ENCODE peak calls at places on chromosomes 4 and X, in six cellular contexts. G is progenitor cell of endocrine pancreas, Q is right lobe of liver, O is fibroblast of pulmonary artery, S is endothelial cell, D is GM10248. H is an unnamed sample.

GRCh38 chr4:127015616-127016015 is 617.1 kb upstream of the INTU start:
- DNase-seq in S (no peak), O (no peak), D (no peak), Q (no peak), G (no peak), H (no peak)

GRCh38 chr4:128782076-128782715 is 27.3 kb upstream of the JADE1 start:
- DNase-seq in S (no peak), D (peak), Q (peak), O (no peak), G (no peak), H (no peak)

GRCh38 chr4:110198472-110199419 is at the start of gene ELOVL6:
- DNase-seq in G (peak), D (peak), O (peak), S (peak), Q (peak), H (no peak)

GRCh38 chrX:103276581-103277002 is at the start of gene TCEAL5:
- DNase-seq in D (no peak), G (no peak), Q (no peak), S (peak), O (no peak), H (no peak)

GRCh38 chr4:153140294-153140693 is 63.9 kb upstream of the TRIM2 start:
- DNase-seq in Q (no peak), G (no peak), S (no peak), O (no peak), D (no peak), H (no peak)

GRCh38 chr4:120718979-120719566 is 203.5 kb downstream of the PRDM5 start:
- DNase-seq in O (peak), G (no peak), D (no peak), Q (no peak), S (peak), H (no peak)

GRCh38 chrX:49192722-49193328 is 6.7 kb upstream of the PRICKLE3 start:
- DNase-seq in O (peak), S (no peak), Q (no peak), G (no peak), D (no peak), H (no peak)

GRCh38 chr4:41257257-41257900 is 651 bp downstream of the UCHL1 start:
- DNase-seq in O (peak), D (peak), S (peak), G (peak), Q (peak), H (peak)

GRCh38 chr4:110475881-110476818 is at the start of gene ENPEP:
- DNase-seq in Q (peak), D (no peak), O (peak), S (no peak), G (no peak), H (no peak)

GRCh38 chr4:141896687-141897086 is 260.3 kb downstream of the IL15 start:
- DNase-seq in G (no peak), D (no peak), O (no peak), S (no peak), Q (no peak), H (no peak)

GRCh38 chrX:55008571-55009358 is 8.6 kb downstream of the APEX2 start:
- DNase-seq in Q (no peak), O (peak), D (no peak), G (no peak), S (no peak), H (no peak)

GRCh38 chr4:8441499-8442091 is 1.0 kb downstream of the TRMT44 start:
- DNase-seq in O (no peak), S (no peak), G (no peak), D (no peak), Q (no peak), H (no peak)

GRCh38 chrX:10098235-10098819 is 58.4 kb upstream of the CLCN4 start:
- DNase-seq in D (peak), Q (no peak), S (no peak), G (no peak), O (no peak), H (no peak)

GRCh38 chr4:26325191-26325590 is 4.4 kb downstream of the RBPJ start:
- DNase-seq in O (peak), D (no peak), G (no peak), S (no peak), Q (no peak), H (no peak)

GRCh38 chrX:152832520-152832919 is 1.7 kb downstream of the NSDHL start:
- DNase-seq in O (no peak), D (no peak), S (no peak), Q (no peak), G (no peak), H (no peak)

GRCh38 chrX:19721726-19722370 is 165.6 kb downstream of the SH3KBP1 start:
- DNase-seq in D (no peak), Q (peak), S (no peak), O (no peak), G (no peak), H (no peak)

GRCh38 chr4:108546728-108547127 is 73.6 kb upstream of the RPL34 start:
- DNase-seq in D (no peak), G (no peak), Q (no peak), O (no peak), S (no peak), H (no peak)

GRCh38 chr4:121738780-121739547 is 26.0 kb downstream of the SMIM43 start:
- DNase-seq in G (no peak), Q (no peak), D (no peak), S (no peak), O (peak), H (no peak)

GRCh38 chr4:145912391-145912790 is 26.2 kb downstream of the ZNF827 start:
- DNase-seq in S (no peak), G (no peak), O (no peak), D (no peak), Q (no peak), H (no peak)

GRCh38 chr4:7818676-7819041 is 121.0 kb downstream of the AFAP1 start:
- DNase-seq in G (no peak), O (no peak), Q (no peak), D (no peak), S (no peak), H (no peak)

GRCh38 chrX:136259543-136259942 is 8.3 kb upstream of the MAP7D3 start:
- DNase-seq in G (no peak), S (no peak), O (peak), Q (no peak), D (no peak), H (no peak)

GRCh38 chr4:7115557-7116340 is 47.9 kb upstream of the GRPEL1 start:
- DNase-seq in O (no peak), Q (no peak), S (no peak), G (no peak), D (no peak), H (no peak)

GRCh38 chr4:84389406-84389805 is 109.7 kb downstream of the NKX6-1 start:
- DNase-seq in G (no peak), D (no peak), S (no peak), O (no peak), Q (no peak), H (no peak)

GRCh38 chr4:102322736-102323135 is 22.5 kb downstream of the SLC39A8 start:
- DNase-seq in O (no peak), S (no peak), G (no peak), Q (no peak), D (no peak), H (no peak)

GRCh38 chr4:42618018-42618417 is 38.9 kb downstream of the ATP8A1 start:
- DNase-seq in S (no peak), O (no peak), Q (no peak), D (no peak), G (no peak), H (no peak)

GRCh38 chrX:120308959-120309872 is 2.0 kb downstream of the TMEM255A start:
- DNase-seq in S (peak), Q (peak), G (peak), D (peak), O (peak), H (no peak)

GRCh38 chrX:108186811-108187210 is 95.2 kb downstream of the ATG4A start:
- DNase-seq in O (peak), D (no peak), G (no peak), S (no peak), Q (no peak), H (no peak)

GRCh38 chr4:21290562-21290961 is 590.3 kb downstream of the PACRGL start:
- DNase-seq in S (no peak), G (no peak), D (no peak), Q (no peak), O (no peak), H (no peak)

GRCh38 chrX:12309040-12309732 is 170.9 kb downstream of the FRMPD4 start:
- DNase-seq in Q (no peak), D (no peak), O (no peak), G (no peak), S (no peak), H (no peak)

GRCh38 chr4:157804986-157805385 is 367.8 kb downstream of the GASK1B start:
- DNase-seq in O (peak), D (no peak), S (no peak), Q (no peak), G (no peak), H (no peak)
- TF ChIP-seq CTCF in O (peak), D (no peak), S (no peak), Q (peak), G (peak), H (peak)

DNA sequence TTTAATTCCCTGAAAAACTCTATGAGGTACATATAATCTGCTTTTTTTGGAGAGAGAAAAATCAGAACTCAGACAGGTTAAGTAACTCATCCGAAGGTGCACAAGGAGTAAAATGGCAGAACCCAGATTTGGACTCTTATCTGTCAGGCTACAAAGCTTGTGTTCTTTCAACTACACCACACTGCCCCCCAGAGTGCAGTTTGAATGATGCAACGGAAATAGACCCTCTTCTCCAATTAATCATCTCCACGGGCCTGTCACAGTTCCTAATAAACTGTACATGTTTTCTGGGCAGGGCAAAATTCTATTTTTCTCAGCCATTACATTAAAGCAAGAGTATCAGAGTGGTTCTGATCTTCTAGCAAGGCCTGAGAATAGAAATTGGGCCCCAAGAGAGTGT is 35.3 kb upstream of the DCX start:
- DNase-seq in D (peak), S (peak), G (peak), Q (no peak), O (peak), H (no peak)
- TF ChIP-seq CTCF in D (peak), S (no peak), G (peak), Q (peak), O (no peak), H (peak)

DNA sequence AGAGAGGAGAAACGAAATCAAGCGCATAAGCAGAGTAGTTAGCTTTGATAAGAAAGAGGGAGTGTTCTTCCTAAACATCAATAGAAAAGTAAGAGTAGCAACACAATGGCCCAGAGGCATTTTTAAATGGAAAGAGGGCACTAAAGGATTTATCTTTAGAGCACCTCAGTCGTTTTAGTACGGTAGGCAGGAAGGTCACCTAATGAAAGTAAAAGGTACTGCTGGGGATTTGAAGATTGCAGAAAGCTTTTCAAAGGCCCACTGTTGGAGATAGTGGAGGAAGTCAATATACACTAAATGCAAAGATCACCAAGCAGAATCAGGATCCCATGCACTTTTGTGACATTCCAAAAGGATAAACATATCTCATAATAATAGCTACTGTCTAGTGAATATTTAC is 667.7 kb upstream of the GRID2 start:
- DNase-seq in S (no peak), G (no peak), Q (no peak), O (no peak), D (no peak), H (no peak)
- TF ChIP-seq CTCF in S (no peak), G (no peak), Q (no peak), O (no peak), D (no peak), H (no peak)

DNA sequence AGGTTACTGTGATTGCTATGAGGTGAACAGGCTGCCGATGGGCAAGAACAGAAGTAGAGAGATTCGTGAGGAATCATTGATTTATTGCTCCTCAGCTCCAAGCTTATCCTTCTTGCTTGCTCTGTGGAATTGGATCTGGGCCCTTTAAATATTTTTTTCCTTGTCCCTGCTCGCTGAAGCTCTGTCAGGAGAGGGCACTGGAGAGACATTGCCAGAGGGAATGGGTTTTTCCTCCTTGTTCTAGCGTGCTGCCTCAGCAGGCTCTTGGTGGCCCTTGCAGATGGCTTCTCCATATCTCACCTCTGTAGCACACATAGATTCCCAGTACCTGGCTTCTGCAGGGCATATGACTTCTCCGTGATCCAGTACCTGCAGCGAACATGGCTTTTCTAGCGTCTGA is 67.4 kb downstream of the CNGA2 start:
- DNase-seq in G (no peak), O (peak), D (no peak), Q (no peak), S (no peak), H (no peak)
- TF ChIP-seq CTCF in G (no peak), O (peak), D (no peak), Q (peak), S (no peak), H (no peak)

DNA sequence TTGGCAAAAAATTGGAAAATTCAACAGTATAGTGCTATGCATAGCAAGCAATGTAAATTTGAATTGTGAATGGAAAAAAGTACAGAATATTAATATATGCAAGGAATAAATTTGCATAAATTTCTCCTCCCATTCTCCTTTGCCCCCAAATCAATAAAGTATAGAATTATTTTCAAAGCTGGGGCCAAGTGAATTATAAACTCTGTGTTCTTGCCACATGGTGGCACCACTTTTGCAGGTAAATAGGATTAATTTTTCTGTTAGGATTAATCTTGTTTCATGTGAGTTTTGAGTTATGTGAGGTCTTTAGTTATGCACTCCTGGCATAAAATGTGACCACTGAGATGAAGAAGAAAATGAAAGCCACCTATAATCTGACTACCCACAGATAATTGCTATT is 19.9 kb downstream of the COPS4 start:
- DNase-seq in Q (no peak), O (peak), D (peak), S (no peak), G (no peak), H (no peak)
- TF ChIP-seq CTCF in Q (peak), O (peak), D (peak), S (peak), G (peak), H (peak)

H was measured in osteocyte.